ENCODE peak calls at places on chromosomes 5 and 9, in six cellular contexts. K is right lobe of liver, S is AG04450, Z is cardiac muscle cell, B is psoas muscle, C is right cardiac atrium. X is an unnamed sample.
A peak's percentile ranks its signal among the peaks of the same experiment; 100 is the strongest.

GRCh38 chr5:28517691-28518090 is 1479.3 kb upstream of the CDH9 start:
- DNase-seq in Z (no peak), C (no peak), S (no peak), B (no peak), K (no peak), X (no peak)

GRCh38 chr5:78447775-78448424 is 87.5 kb downstream of the SCAMP1 start:
- DNase-seq in B (no peak), C (no peak), K (no peak), Z (no peak), S (no peak), X (no peak)

GRCh38 chr9:71253021-71253420 is 131.6 kb upstream of the TRPM3 start:
- DNase-seq in S (no peak), K (no peak), Z (no peak), B (no peak), C (no peak), X (no peak)

GRCh38 chr9:91843093-91843492 is 106.9 kb downstream of the ROR2 start:
- DNase-seq in K (no peak), S (no peak), C (no peak), Z (no peak), B (no peak), X (no peak)

GRCh38 chr5:90868799-90869198 is 310.2 kb downstream of the ADGRV1 start:
- DNase-seq in C (no peak), S (no peak), B (no peak), Z (no peak), K (no peak), X (no peak)

GRCh38 chr5:134813827-134814226 is 31.9 kb upstream of the C5orf24 start:
- DNase-seq in S (no peak), B (no peak), Z (no peak), C (no peak), K (no peak), X (no peak)

GRCh38 chr9:38649731-38650363 is 29.5 kb upstream of the ANKRD18A start:
- DNase-seq in C (peak; percentile 40), K (no peak), B (no peak), S (no peak), Z (no peak), X (no peak)

GRCh38 chr5:5025774-5026406 is 114.2 kb upstream of the ADAMTS16 start:
- DNase-seq in Z (no peak), C (no peak), S (no peak), B (no peak), K (no peak), X (no peak)

GRCh38 chr5:160064979-160065619 is 54.2 kb downstream of the PWWP2A start:
- DNase-seq in C (no peak), Z (no peak), S (no peak), B (no peak), K (peak; percentile 40), X (no peak)

GRCh38 chr5:141543053-141543452 is 54.2 kb downstream of the PCDHGC5 start:
- DNase-seq in B (no peak), K (no peak), Z (no peak), C (no peak), S (no peak), X (no peak)

GRCh38 chr9:98532147-98532546 is 176.6 kb downstream of the GABBR2 start:
- DNase-seq in S (no peak), Z (no peak), C (no peak), B (no peak), K (no peak), X (no peak)

GRCh38 chr9:19430201-19430760 is 21.5 kb downstream of the ACER2 start:
- DNase-seq in C (no peak), Z (no peak), K (no peak), S (no peak), B (no peak), X (no peak)

GRCh38 chr5:176536132-176536901 is 885 bp downstream of the RNF44 start:
- DNase-seq in S (no peak), Z (peak; percentile 90), K (peak; percentile 82), C (peak; percentile 84), B (peak; percentile 84), X (peak; percentile 80)

GRCh38 chr5:105475401-105475800 is 1912.8 kb upstream of the NUDT12 start:
- DNase-seq in K (no peak), B (no peak), S (no peak), Z (peak; percentile 26), C (no peak), X (no peak)

GRCh38 chr5:158382473-158382872 is 523.5 kb upstream of the CLINT1 start:
- DNase-seq in S (peak; percentile 88), B (peak; percentile 71), K (peak; percentile 48), Z (no peak), C (peak; percentile 78), X (no peak)

GRCh38 chr9:12880406-12881016 is 105.7 kb downstream of the LURAP1L start:
- DNase-seq in Z (no peak), B (no peak), K (no peak), S (peak; percentile 47), C (no peak), X (no peak)

GRCh38 chr5:131258733-131259132 is 5.1 kb upstream of the CDC42SE2 start:
- DNase-seq in B (no peak), Z (no peak), S (no peak), C (no peak), K (no peak), X (no peak)

GRCh38 chr9:35845824-35846771 is 17.1 kb downstream of the TMEM8B start:
- DNase-seq in S (no peak), C (no peak), Z (no peak), B (no peak), K (no peak), X (no peak)

GRCh38 chr5:35815089-35815936 is 41.4 kb upstream of the IL7R start:
- DNase-seq in S (no peak), K (no peak), Z (peak; percentile 40), B (no peak), C (no peak), X (no peak)

GRCh38 chr9:28714175-28714574 is 1140.9 kb upstream of the C9orf72 start:
- DNase-seq in S (no peak), Z (no peak), K (no peak), C (no peak), B (no peak), X (no peak)

GRCh38 chr9:136567651-136568287 is 21.9 kb upstream of the NOTCH1 start:
- DNase-seq in K (no peak), C (peak; percentile 82), S (peak; percentile 32), B (peak; percentile 70), Z (no peak), X (no peak)

GRCh38 chr5:59542841-59543825 is 350.4 kb downstream of the PDE4D start:
- DNase-seq in Z (no peak), B (peak; percentile 51), C (peak; percentile 52), K (peak; percentile 39), S (no peak), X (no peak)

GRCh38 chr5:179336126-179336870 is 9.0 kb downstream of the ADAMTS2 start:
- DNase-seq in K (peak; percentile 21), C (no peak), Z (no peak), S (no peak), B (no peak), X (no peak)

GRCh38 chr9:133130721-133131244 is 9.7 kb upstream of the RALGDS start:
- DNase-seq in B (no peak), K (no peak), C (no peak), S (no peak), Z (no peak), X (peak; percentile 55)

GRCh38 chr5:168989731-168990505 is 311.0 kb downstream of the SLIT3 start:
- DNase-seq in Z (no peak), B (no peak), S (no peak), K (no peak), C (no peak), X (no peak)

GRCh38 chr5:128538249-128539037 is 398 bp upstream of the FBN2 start:
- DNase-seq in K (peak; percentile 55), B (peak; percentile 44), C (peak; percentile 38), Z (peak; percentile 98), S (peak; percentile 55), X (peak; percentile 8)

GRCh38 chr9:137447722-137448568 is 6.8 kb upstream of the ENTPD8 start:
- DNase-seq in S (no peak), C (peak; percentile 18), B (peak; percentile 18), K (peak; percentile 25), Z (no peak), X (no peak)

GRCh38 chr5:43875741-43876140 is 272.8 kb downstream of the NNT start:
- DNase-seq in Z (no peak), K (no peak), S (no peak), C (no peak), B (no peak), X (no peak)

GRCh38 chr5:43874772-43875171 is 271.8 kb downstream of the NNT start:
- DNase-seq in K (no peak), S (peak; percentile 4), C (peak; percentile 18), Z (peak; percentile 28), B (no peak), X (no peak)

DNA sequence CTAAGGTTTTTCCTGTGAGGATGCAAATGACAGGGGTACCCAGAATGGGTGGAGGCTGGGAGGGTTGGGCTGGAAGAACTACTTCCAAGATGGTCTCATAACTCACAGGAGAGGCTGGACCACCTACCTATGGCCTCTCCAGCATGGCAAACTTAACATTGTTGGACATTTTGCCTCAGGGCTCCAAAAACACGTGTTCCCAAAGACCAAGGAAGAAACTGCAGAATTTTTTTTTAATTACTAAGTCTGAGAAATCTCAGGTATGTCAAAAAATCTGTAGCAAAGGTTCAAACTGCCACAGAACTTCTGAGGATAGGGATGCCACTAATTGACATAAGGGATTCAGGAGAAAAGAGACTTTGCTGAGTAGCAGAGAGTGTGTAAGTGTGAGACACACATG is 270.8 kb downstream of the NNT start:
- DNase-seq in C (no peak), Z (no peak), B (no peak), S (no peak), K (no peak), X (no peak)
- H3K4me3 ChIP-seq in C (no peak overlapping the region), Z (no peak overlapping the region), B (no peak overlapping the region), S (no peak overlapping the region), K (no peak overlapping the region), X (no peak overlapping the region)

DNA sequence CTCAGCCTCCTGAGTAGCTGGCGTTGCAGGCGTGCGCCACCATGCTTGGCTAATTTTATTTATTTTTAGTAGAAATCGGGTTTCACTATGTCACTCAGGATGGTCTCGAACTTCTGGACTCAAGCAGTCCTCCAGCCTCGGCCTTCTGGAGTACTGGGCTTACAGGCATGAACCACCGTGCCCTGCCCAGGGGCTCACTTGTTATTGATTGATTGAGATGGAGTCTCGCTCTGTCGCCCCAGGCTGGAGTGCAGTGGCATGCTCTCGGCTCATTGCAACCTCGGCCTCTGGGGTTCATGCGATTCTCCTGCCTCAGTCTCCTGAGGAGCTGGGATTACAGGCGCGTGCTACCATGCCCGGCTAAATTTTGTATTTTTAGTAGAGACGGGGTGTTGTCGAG is 1.6 kb downstream of the HSPA4 start:
- DNase-seq in S (no peak), K (peak; percentile 23), B (no peak), Z (no peak), C (no peak), X (no peak)
- H3K4me3 ChIP-seq in S (peak overlapping the region; percentile 96), K (peak overlapping the region; percentile 74), B (peak overlapping the region; percentile 98), Z (peak overlapping the region; percentile 84), C (no peak overlapping the region), X (no peak overlapping the region)

DNA sequence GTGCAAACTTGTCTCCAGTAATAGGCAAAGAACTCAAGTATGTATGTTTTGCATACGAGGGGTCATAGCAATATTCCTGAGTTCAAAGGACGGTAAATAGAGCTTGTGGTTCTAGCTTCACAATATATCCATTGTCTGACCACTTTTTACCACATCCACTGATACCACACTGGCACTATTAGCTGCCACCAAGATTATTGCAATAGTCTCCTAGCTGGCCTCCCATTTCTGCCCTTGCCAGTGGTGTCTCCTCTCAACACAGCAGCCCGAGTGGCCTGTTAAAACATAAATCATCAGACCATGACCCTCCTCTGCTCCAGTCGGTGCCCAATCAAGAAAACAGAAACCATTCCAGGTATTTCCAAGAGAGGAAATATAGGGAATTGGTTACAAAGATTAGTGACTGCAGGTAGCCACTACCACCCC is 17.0 kb downstream of the GRXCR2 start:
- DNase-seq in C (no peak), K (no peak), Z (no peak), B (no peak), S (no peak), X (no peak)
- H3K4me3 ChIP-seq in C (peak overlapping the region; percentile 36), K (no peak overlapping the region), Z (no peak overlapping the region), B (peak overlapping the region; percentile 68), S (peak overlapping the region; percentile 43), X (no peak overlapping the region)

GRCh38 chr5:171980729-171981128 is 25.7 kb downstream of the FBXW11 start:
- DNase-seq in Z (no peak), S (no peak), K (no peak), B (no peak), C (no peak), X (no peak)
- H3K4me3 ChIP-seq in Z (no peak overlapping the region), S (no peak overlapping the region), K (no peak overlapping the region), B (no peak overlapping the region), C (no peak overlapping the region), X (no peak overlapping the region)